ENCODE peak calls at places on chromosomes 6 and 20, in eight cellular contexts. I, Y, X, N, B, G, K and J are unnamed samples. For H3K36me3, the result is how much of the 10 kb centered on the place peaks cover.

GRCh38 chr6:150269857-150270223 is 99.0 kb upstream of the IYD start:
- DNase-seq in I (no peak), Y (peak), X (no peak), N (no peak), B (no peak), G (no peak), K (peak), J (no peak)

GRCh38 chr6:13413906-13414555 is 73.4 kb downstream of the GFOD1 start:
- DNase-seq in I (peak), Y (no peak), X (peak), N (no peak), B (no peak), G (no peak), K (no peak), J (no peak)

GRCh38 chr20:61762886-61763739 is 302.6 kb downstream of the TAF4 start:
- DNase-seq in I (peak), Y (no peak), X (no peak), N (peak), B (no peak), G (no peak), K (no peak), J (no peak)

GRCh38 chr6:15898693-15899092 is 230.2 kb upstream of the MYLIP start:
- DNase-seq in I (no peak), Y (no peak), X (no peak), N (no peak), B (no peak), G (no peak), K (no peak), J (no peak)

GRCh38 chr6:104638841-104639290 is 220.9 kb downstream of the HACE1 start:
- DNase-seq in I (no peak), Y (no peak), X (peak), N (no peak), B (no peak), G (no peak), K (no peak), J (no peak)

GRCh38 chr6:90375681-90376439 is 79.2 kb upstream of the BACH2 start:
- DNase-seq in I (no peak), Y (peak), X (peak), N (no peak), B (no peak), G (no peak), K (no peak), J (peak)

GRCh38 chr6:28607990-28608389 is 82.3 kb downstream of the GPX5 start:
- DNase-seq in I (no peak), Y (no peak), X (peak), N (no peak), B (no peak), G (no peak), K (no peak), J (peak)

GRCh38 chr6:47307362-47308222 is 2.1 kb downstream of the TNFRSF21 start:
- DNase-seq in I (no peak), Y (no peak), X (no peak), N (no peak), B (no peak), G (no peak), K (no peak), J (no peak)

GRCh38 chr6:28907394-28907793 is 16.4 kb downstream of the TRIM27 start:
- DNase-seq in I (no peak), Y (peak), X (peak), N (no peak), B (no peak), G (no peak), K (no peak), J (no peak)

GRCh38 chr6:40262363-40262762 is 324.8 kb downstream of the LRFN2 start:
- DNase-seq in I (no peak), Y (no peak), X (no peak), N (no peak), B (no peak), G (no peak), K (no peak), J (no peak)

GRCh38 chr20:62942456-62942855 is 4.5 kb downstream of the GID8 start:
- DNase-seq in I (no peak), Y (no peak), X (no peak), N (no peak), B (no peak), G (peak), K (no peak), J (no peak)

GRCh38 chr6:81023007-81023582 is 729.4 kb downstream of the TENT5A start:
- DNase-seq in I (no peak), Y (peak), X (no peak), N (no peak), B (no peak), G (no peak), K (no peak), J (no peak)

GRCh38 chr6:77650098-77650663 is 2.7 kb upstream of the MEI4 start:
- DNase-seq in I (no peak), Y (no peak), X (peak), N (peak), B (peak), G (peak), K (peak), J (peak)

GRCh38 chr6:30914854-30915590 is 984 bp downstream of the VARS2 start:
- DNase-seq in I (no peak), Y (no peak), X (no peak), N (no peak), B (no peak), G (no peak), K (no peak), J (no peak)

GRCh38 chr20:12528591-12529041 is 480.2 kb upstream of the SPTLC3 start:
- DNase-seq in I (no peak), Y (no peak), X (no peak), N (no peak), B (no peak), G (no peak), K (no peak), J (no peak)

GRCh38 chr20:61353996-61354390 is 101.9 kb downstream of the CDH4 start:
- DNase-seq in I (no peak), Y (no peak), X (no peak), N (no peak), B (no peak), G (no peak), K (no peak), J (no peak)

GRCh38 chr6:152979116-152979515 is 3.7 kb downstream of the FBXO5 start:
- DNase-seq in I (no peak), Y (peak), X (no peak), N (no peak), B (no peak), G (no peak), K (no peak), J (no peak)

GRCh38 chr6:2740601-2741000 is 10.1 kb downstream of the MYLK4 start:
- DNase-seq in I (no peak), Y (no peak), X (no peak), N (no peak), B (no peak), G (no peak), K (no peak), J (no peak)
- H3K36me3 ChIP-seq in I (under half), Y (under half), X (under half), N (under half), B (under half), G (under half), K (under half), J (under half)

GRCh38 chr6:82072113-82072512 is 175.4 kb downstream of the IBTK start:
- DNase-seq in I (no peak), Y (peak), X (no peak), N (no peak), B (no peak), G (no peak), K (no peak), J (no peak)

GRCh38 chr6:82068721-82069120 is 178.8 kb downstream of the IBTK start:
- DNase-seq in I (no peak), Y (no peak), X (no peak), N (no peak), B (no peak), G (no peak), K (no peak), J (no peak)

GRCh38 chr6:82072771-82073170 is 174.8 kb downstream of the IBTK start:
- DNase-seq in I (no peak), Y (peak), X (no peak), N (no peak), B (no peak), G (no peak), K (no peak), J (no peak)

GRCh38 chr6:82076855-82077254 is 170.7 kb downstream of the IBTK start:
- DNase-seq in I (no peak), Y (no peak), X (no peak), N (no peak), B (no peak), G (no peak), K (no peak), J (no peak)

DNA sequence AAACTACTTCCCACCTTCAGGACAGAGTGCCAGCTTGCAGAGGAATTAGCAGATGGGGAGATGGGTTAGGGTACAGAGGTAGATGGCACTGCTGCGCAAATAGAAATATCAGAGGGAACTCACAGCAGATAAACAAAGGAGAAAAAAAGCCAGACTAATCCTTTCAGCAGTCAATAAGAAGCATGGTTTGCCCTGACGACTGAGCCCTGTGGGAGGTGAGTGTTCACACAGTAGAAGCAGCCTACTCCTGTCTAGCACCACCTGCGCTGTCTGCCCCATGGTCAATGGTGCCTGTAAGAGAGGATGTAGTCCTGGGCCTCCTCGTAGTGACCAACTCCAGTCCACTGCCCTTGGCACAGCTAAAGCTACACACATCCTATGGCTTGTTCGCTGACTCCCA is 174.1 kb downstream of the IBTK start:
- DNase-seq in I (no peak), Y (no peak), X (no peak), N (no peak), B (no peak), G (no peak), K (no peak), J (no peak)
- TF ChIP-seq CTCF in I (no peak), Y (no peak), X (no peak), N (no peak), B (no peak), G (no peak), K (no peak), J (no peak)

GRCh38 chr6:35023091-35023490 is 118.0 kb downstream of the TCP11 start:
- DNase-seq in I (no peak), Y (no peak), X (no peak), N (no peak), B (no peak), G (no peak), K (no peak), J (no peak)
- H3K4me3 ChIP-seq in I (no peak), Y (no peak), X (no peak), N (no peak), B (no peak), G (no peak), K (no peak), J (no peak)

GRCh38 chr20:17809714-17810631 is 110.2 kb downstream of the BANF2 start:
- DNase-seq in I (no peak), Y (no peak), X (no peak), N (no peak), B (no peak), G (no peak), K (no peak), J (no peak)

GRCh38 chr20:17808357-17808756 is 108.6 kb downstream of the BANF2 start:
- DNase-seq in I (peak), Y (no peak), X (peak), N (no peak), B (no peak), G (no peak), K (peak), J (peak)

GRCh38 chr20:17810847-17811604 is 111.3 kb downstream of the BANF2 start:
- DNase-seq in I (no peak), Y (no peak), X (no peak), N (no peak), B (no peak), G (no peak), K (no peak), J (no peak)

GRCh38 chr20:17808782-17809181 is 109.0 kb downstream of the BANF2 start:
- DNase-seq in I (no peak), Y (no peak), X (no peak), N (no peak), B (no peak), G (no peak), K (no peak), J (no peak)

GRCh38 chr20:17811605-17811965 is 111.8 kb downstream of the BANF2 start:
- DNase-seq in I (no peak), Y (no peak), X (no peak), N (no peak), B (no peak), G (no peak), K (no peak), J (no peak)
- H3K36me3 ChIP-seq in I (under half), Y (under half), X (under half), N (under half), B (under half), G (under half), K (under half), J (under half)

DNA sequence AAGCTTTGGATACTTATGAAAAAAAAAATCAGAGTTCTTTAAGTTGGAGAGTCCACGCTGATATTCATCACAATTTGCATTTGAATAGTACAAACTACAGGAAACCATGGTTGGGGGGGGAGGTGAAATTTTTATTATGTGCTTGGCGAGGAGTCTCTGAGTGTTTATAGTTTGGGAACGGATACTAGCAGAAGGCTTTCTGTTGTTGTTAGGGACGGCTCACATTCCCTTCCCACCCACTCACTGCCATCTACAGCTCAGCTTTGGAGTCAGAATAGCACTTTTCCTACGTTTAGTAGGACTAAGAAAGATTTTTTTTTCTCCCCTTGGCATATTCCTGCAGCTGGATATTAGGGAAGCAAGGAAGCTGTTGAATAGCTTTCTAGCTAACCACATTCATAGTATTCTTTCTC is 235.0 kb upstream of the ZNF217 start:
- DNase-seq in I (peak), Y (peak), X (peak), N (no peak), B (no peak), G (no peak), K (no peak), J (peak)
- TF ChIP-seq CTCF in I (no peak), Y (no peak), X (no peak), N (no peak), B (no peak), G (peak), K (no peak), J (no peak)

DNA sequence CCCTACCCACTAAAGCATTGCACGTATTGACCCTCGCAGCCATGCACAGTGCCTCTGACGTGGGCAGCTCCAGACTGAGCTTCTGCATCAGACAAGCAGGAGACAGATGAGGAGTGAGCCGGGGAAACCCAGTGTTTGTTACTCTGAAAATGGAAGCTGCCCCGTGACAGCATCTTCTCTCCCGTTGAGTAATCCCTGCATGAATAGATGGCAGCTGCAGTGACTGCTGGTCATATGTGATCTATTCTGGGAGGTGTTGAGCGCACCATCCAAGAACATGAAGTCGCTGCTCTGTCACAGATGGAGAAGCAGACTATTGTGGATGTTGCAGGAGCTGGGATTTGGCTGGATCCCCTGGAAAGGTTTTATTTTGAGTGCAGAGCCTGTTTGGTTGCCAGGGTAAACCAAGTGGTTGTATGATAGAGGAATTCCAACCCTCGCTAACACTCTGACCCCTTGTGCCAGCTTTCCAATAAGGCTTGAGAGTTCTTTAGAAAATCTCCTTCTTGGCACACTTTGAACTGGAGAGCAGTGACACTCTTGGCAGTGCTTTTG is 242.2 kb downstream of the NRN1 start:
- DNase-seq in I (peak), Y (no peak), X (peak), N (no peak), B (no peak), G (no peak), K (no peak), J (no peak)
- H3K4me3 ChIP-seq in I (peak), Y (no peak), X (no peak), N (no peak), B (no peak), G (no peak), K (no peak), J (no peak)

GRCh38 chr6:169225131-169225576 is 28.5 kb downstream of the THBS2 start:
- DNase-seq in I (no peak), Y (no peak), X (no peak), N (no peak), B (no peak), G (no peak), K (no peak), J (no peak)

GRCh38 chr6:169225887-169226286 is 27.8 kb downstream of the THBS2 start:
- DNase-seq in I (no peak), Y (no peak), X (no peak), N (no peak), B (no peak), G (no peak), K (no peak), J (no peak)

GRCh38 chr6:169223006-169223405 is 30.6 kb downstream of the THBS2 start:
- DNase-seq in I (no peak), Y (no peak), X (no peak), N (no peak), B (no peak), G (no peak), K (no peak), J (no peak)

GRCh38 chr6:169224716-169225115 is 28.9 kb downstream of the THBS2 start:
- DNase-seq in I (no peak), Y (no peak), X (no peak), N (no peak), B (no peak), G (no peak), K (no peak), J (no peak)

GRCh38 chr6:169224185-169224695 is 29.4 kb downstream of the THBS2 start:
- DNase-seq in I (no peak), Y (peak), X (peak), N (no peak), B (no peak), G (no peak), K (no peak), J (peak)
- H3K36me3 ChIP-seq in I (half or more), Y (under half), X (under half), N (under half), B (under half), G (under half), K (under half), J (under half)

GRCh38 chr6:154410619-154411044 is 54.0 kb upstream of the IPCEF1 start:
- DNase-seq in I (peak), Y (peak), X (peak), N (no peak), B (no peak), G (no peak), K (peak), J (peak)

GRCh38 chr6:154407440-154407839 is 50.8 kb upstream of the IPCEF1 start:
- DNase-seq in I (no peak), Y (no peak), X (no peak), N (no peak), B (no peak), G (no peak), K (no peak), J (no peak)

GRCh38 chr6:154410215-154410614 is 53.6 kb upstream of the IPCEF1 start:
- DNase-seq in I (no peak), Y (no peak), X (no peak), N (no peak), B (no peak), G (no peak), K (no peak), J (no peak)

GRCh38 chr6:154411076-154411475 is 54.5 kb upstream of the IPCEF1 start:
- DNase-seq in I (no peak), Y (no peak), X (no peak), N (no peak), B (no peak), G (no peak), K (no peak), J (no peak)

DNA sequence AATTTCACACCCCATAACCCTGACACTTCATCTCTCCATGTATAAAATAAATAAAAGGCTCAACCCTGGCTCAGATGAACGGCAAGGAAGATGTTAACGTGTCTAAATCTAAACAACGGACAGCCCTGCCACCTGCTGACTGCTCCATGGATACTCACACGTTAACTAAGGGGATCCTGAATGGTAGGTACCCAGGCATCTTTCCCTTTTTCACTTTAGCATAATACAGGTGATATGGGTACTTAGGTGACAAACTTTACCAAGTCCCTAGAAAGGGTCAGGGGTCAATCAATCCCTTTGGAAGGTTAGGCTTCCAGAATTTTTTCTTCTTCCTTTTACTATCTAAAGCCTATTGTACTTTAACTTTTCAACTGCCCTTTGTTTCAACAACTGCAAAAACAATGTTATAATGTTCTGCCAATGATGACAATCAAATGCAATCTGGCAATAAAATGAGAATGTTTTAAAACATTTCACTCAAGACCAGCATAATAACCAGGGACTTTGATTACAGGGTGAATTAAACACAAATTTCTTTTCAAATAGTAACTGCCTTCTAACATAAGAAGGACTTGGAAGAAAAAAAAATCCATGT is 52.4 kb upstream of the IPCEF1 start:
- DNase-seq in I (no peak), Y (peak), X (peak), N (no peak), B (no peak), G (no peak), K (no peak), J (no peak)
- TF ChIP-seq CTCF in I (peak), Y (peak), X (peak), N (no peak), B (peak), G (peak), K (no peak), J (no peak)